ENCODE peak calls at places on chromosomes 16 and 17, in four cellular contexts. One of them, this sample, is unnamed.

GRCh38 chr16:84647830-84648594 is at the start of gene KLHL36:
- DNase-seq in SW480: peak
- DNase-seq in lower leg skin: peak
- DNase-seq in tibial nerve: peak
- DNase-seq in this sample: peak

GRCh38 chr17:2683912-2684311 is 27.7 kb downstream of the CLUH start:
- DNase-seq in SW480: no peak
- DNase-seq in lower leg skin: no peak
- DNase-seq in tibial nerve: no peak
- DNase-seq in this sample: no peak

GRCh38 chr16:52435573-52435972 is 111.4 kb downstream of the TOX3 start:
- DNase-seq in SW480: no peak
- DNase-seq in lower leg skin: no peak
- DNase-seq in tibial nerve: no peak
- DNase-seq in this sample: no peak

GRCh38 chr16:30903596-30903995 is 7.2 kb downstream of the CTF1 start:
- DNase-seq in SW480: no peak
- DNase-seq in lower leg skin: no peak
- DNase-seq in tibial nerve: no peak
- DNase-seq in this sample: no peak

GRCh38 chr17:6591599-6592158 is 35.3 kb upstream of the PITPNM3 start:
- DNase-seq in SW480: no peak
- DNase-seq in lower leg skin: no peak
- DNase-seq in tibial nerve: no peak
- DNase-seq in this sample: no peak

GRCh38 chr16:5028950-5029475 is 4.7 kb downstream of the NAGPA start:
- DNase-seq in SW480: no peak
- DNase-seq in lower leg skin: no peak
- DNase-seq in tibial nerve: no peak
- DNase-seq in this sample: no peak

GRCh38 chr17:48645639-48646182 is 19.6 kb upstream of the HOXB9 start:
- DNase-seq in SW480: peak
- DNase-seq in lower leg skin: no peak
- DNase-seq in tibial nerve: no peak
- DNase-seq in this sample: no peak

GRCh38 chr17:29212681-29213121 is 32.5 kb upstream of the MYO18A start:
- DNase-seq in SW480: no peak
- DNase-seq in lower leg skin: peak
- DNase-seq in tibial nerve: no peak
- DNase-seq in this sample: no peak

GRCh38 chr17:42403150-42403549 is 14.9 kb upstream of the STAT3 start:
- DNase-seq in SW480: no peak
- DNase-seq in lower leg skin: no peak
- DNase-seq in tibial nerve: no peak
- DNase-seq in this sample: no peak

GRCh38 chr17:72705905-72706395 is 386.5 kb downstream of the SLC39A11 start:
- DNase-seq in SW480: no peak
- DNase-seq in lower leg skin: no peak
- DNase-seq in tibial nerve: no peak
- DNase-seq in this sample: no peak

GRCh38 chr17:42414782-42415409 is 8.2 kb downstream of the CAVIN1 start:
- DNase-seq in SW480: no peak
- DNase-seq in lower leg skin: no peak
- DNase-seq in tibial nerve: no peak
- DNase-seq in this sample: no peak